ENCODE peak calls at places on chromosomes 2 and 18, in four cellular contexts. E, Y, O and K are unnamed samples.

GRCh38 chr2:160324161-160324768 is 124.2 kb upstream of the ITGB6 start:
- DNase-seq in E (peak), Y (peak), O (peak), K (peak)

GRCh38 chr2:227374158-227374557 is 4.9 kb downstream of the TM4SF20 start:
- DNase-seq in E (peak), Y (peak), O (no peak), K (no peak)

GRCh38 chr2:23092831-23093230 is 292.1 kb upstream of the KLHL29 start:
- DNase-seq in E (peak), Y (peak), O (no peak), K (peak)

GRCh38 chr2:234795974-234796690 is 155.7 kb upstream of the SH3BP4 start:
- DNase-seq in E (no peak), Y (no peak), O (no peak), K (no peak)

GRCh38 chr18:36762074-36762473 is 66.7 kb downstream of the TPGS2 start:
- DNase-seq in E (no peak), Y (no peak), O (no peak), K (no peak)

GRCh38 chr2:85775406-85776381 is 21.9 kb downstream of the ATOH8 start:
- DNase-seq in E (no peak), Y (no peak), O (no peak), K (no peak)

GRCh38 chr2:44615950-44616518 is 254.3 kb downstream of the CAMKMT start:
- DNase-seq in E (no peak), Y (no peak), O (no peak), K (no peak)

GRCh38 chr2:212843409-212844199 is 305.0 kb upstream of the ERBB4 start:
- DNase-seq in E (peak), Y (peak), O (no peak), K (no peak)

GRCh38 chr2:175097297-175097696 is 70.7 kb downstream of the ATF2 start:
- DNase-seq in E (peak), Y (no peak), O (no peak), K (no peak)

GRCh38 chr18:28767781-28768211 is 590.9 kb upstream of the CDH2 start:
- DNase-seq in E (peak), Y (no peak), O (no peak), K (no peak)

GRCh38 chr2:238382381-238382781 is 44.3 kb upstream of the ASB1 start:
- DNase-seq in E (peak), Y (peak), O (peak), K (no peak)

GRCh38 chr2:26778507-26778906 is 7.3 kb upstream of the CENPA start:
- DNase-seq in E (no peak), Y (no peak), O (no peak), K (no peak)

GRCh38 chr18:12885500-12885899 is 1.5 kb upstream of the PTPN2 start:
- DNase-seq in E (no peak), Y (no peak), O (no peak), K (peak)

GRCh38 chr18:45166341-45167108 is 448.8 kb upstream of the SLC14A2 start:
- DNase-seq in E (peak), Y (no peak), O (no peak), K (no peak)

GRCh38 chr2:190137561-190137960 is 75.0 kb upstream of the MSTN start:
- DNase-seq in E (peak), Y (no peak), O (no peak), K (no peak)

GRCh38 chr18:79576686-79577351 is 102.8 kb upstream of the CTDP1 start:
- DNase-seq in E (peak), Y (no peak), O (no peak), K (no peak)

GRCh38 chr2:128290356-128290755 is 28.3 kb downstream of the HS6ST1 start:
- DNase-seq in E (no peak), Y (no peak), O (no peak), K (no peak)

GRCh38 chr2:53939656-53940055 is 31.1 kb downstream of the PSME4 start:
- DNase-seq in E (peak), Y (no peak), O (no peak), K (no peak)

GRCh38 chr2:241909769-241910168 is 40.2 kb downstream of the RTP5 start:
- DNase-seq in E (no peak), Y (no peak), O (no peak), K (no peak)

GRCh38 chr2:182379235-182379634 is 47.6 kb downstream of the PDE1A start:
- DNase-seq in E (peak), Y (no peak), O (no peak), K (no peak)

GRCh38 chr18:54303408-54303807 is 34.1 kb downstream of the POLI start:
- DNase-seq in E (no peak), Y (no peak), O (no peak), K (no peak)

GRCh38 chr18:10135302-10135926 is 221.6 kb downstream of the VAPA start:
- DNase-seq in E (no peak), Y (no peak), O (no peak), K (no peak)

GRCh38 chr2:11186145-11186544 is 30.9 kb downstream of the SLC66A3 start:
- DNase-seq in E (no peak), Y (no peak), O (no peak), K (no peak)

GRCh38 chr2:195094330-195094729 is 562.7 kb upstream of the SLC39A10 start:
- DNase-seq in E (peak), Y (no peak), O (no peak), K (no peak)

GRCh38 chr2:208620487-208620978 is 213.9 kb downstream of the PTH2R start:
- DNase-seq in E (no peak), Y (no peak), O (no peak), K (no peak)

GRCh38 chr2:135055182-135055786 is 3.2 kb downstream of the RAB3GAP1 start:
- DNase-seq in E (peak), Y (no peak), O (no peak), K (no peak)

GRCh38 chr2:35503738-35504160 is 851.8 kb upstream of the CRIM1 start:
- DNase-seq in E (peak), Y (no peak), O (no peak), K (no peak)

GRCh38 chr2:116874021-116874420 is 940.5 kb upstream of the DDX18 start:
- DNase-seq in E (no peak), Y (no peak), O (no peak), K (no peak)

GRCh38 chr18:26436176-26437031 is 111.9 kb downstream of the KCTD1 start:
- DNase-seq in E (peak), Y (no peak), O (no peak), K (no peak)

GRCh38 chr2:229974271-229974670 is 52.0 kb downstream of the FBXO36 start:
- DNase-seq in E (peak), Y (no peak), O (no peak), K (no peak)

GRCh38 chr2:38122344-38122743 is 46.4 kb upstream of the CYP1B1 start:
- DNase-seq in E (no peak), Y (no peak), O (no peak), K (no peak)

GRCh38 chr2:165778187-165778556 is 15.9 kb downstream of the GALNT3 start:
- DNase-seq in E (no peak), Y (no peak), O (no peak), K (no peak)

GRCh38 chr2:165776013-165776412 is 18.0 kb downstream of the GALNT3 start:
- DNase-seq in E (no peak), Y (no peak), O (no peak), K (no peak)

GRCh38 chr2:165778653-165779451 is 15.2 kb downstream of the GALNT3 start:
- DNase-seq in E (peak), Y (peak), O (no peak), K (peak)

GRCh38 chr2:165776796-165777195 is 17.3 kb downstream of the GALNT3 start:
- DNase-seq in E (no peak), Y (no peak), O (no peak), K (no peak)

GRCh38 chr2:165777522-165778186 is 16.4 kb downstream of the GALNT3 start:
- DNase-seq in E (no peak), Y (no peak), O (no peak), K (no peak)
- H3K4me3 ChIP-seq in E (no peak), Y (no peak), O (no peak), K (no peak)

GRCh38 chr18:67243799-67244587 is 272.5 kb downstream of the DSEL start:
- DNase-seq in E (peak), Y (no peak), O (no peak), K (no peak)

GRCh38 chr18:67241292-67241691 is 275.2 kb downstream of the DSEL start:
- DNase-seq in E (no peak), Y (no peak), O (no peak), K (no peak)

GRCh38 chr18:67242001-67242400 is 274.5 kb downstream of the DSEL start:
- DNase-seq in E (no peak), Y (no peak), O (no peak), K (no peak)

GRCh38 chr18:67239826-67240225 is 276.7 kb downstream of the DSEL start:
- DNase-seq in E (no peak), Y (no peak), O (no peak), K (no peak)
- H3K4me3 ChIP-seq in E (no peak), Y (no peak), O (no peak), K (no peak)

GRCh38 chr2:12964904-12965539 is 248.3 kb downstream of the TRIB2 start:
- DNase-seq in E (no peak), Y (no peak), O (no peak), K (no peak)

GRCh38 chr2:12967804-12968203 is 251.1 kb downstream of the TRIB2 start:
- DNase-seq in E (no peak), Y (no peak), O (no peak), K (no peak)

GRCh38 chr2:12960671-12961070 is 243.9 kb downstream of the TRIB2 start:
- DNase-seq in E (no peak), Y (no peak), O (no peak), K (no peak)

GRCh38 chr2:12968399-12968798 is 251.7 kb downstream of the TRIB2 start:
- DNase-seq in E (no peak), Y (no peak), O (no peak), K (no peak)

DNA sequence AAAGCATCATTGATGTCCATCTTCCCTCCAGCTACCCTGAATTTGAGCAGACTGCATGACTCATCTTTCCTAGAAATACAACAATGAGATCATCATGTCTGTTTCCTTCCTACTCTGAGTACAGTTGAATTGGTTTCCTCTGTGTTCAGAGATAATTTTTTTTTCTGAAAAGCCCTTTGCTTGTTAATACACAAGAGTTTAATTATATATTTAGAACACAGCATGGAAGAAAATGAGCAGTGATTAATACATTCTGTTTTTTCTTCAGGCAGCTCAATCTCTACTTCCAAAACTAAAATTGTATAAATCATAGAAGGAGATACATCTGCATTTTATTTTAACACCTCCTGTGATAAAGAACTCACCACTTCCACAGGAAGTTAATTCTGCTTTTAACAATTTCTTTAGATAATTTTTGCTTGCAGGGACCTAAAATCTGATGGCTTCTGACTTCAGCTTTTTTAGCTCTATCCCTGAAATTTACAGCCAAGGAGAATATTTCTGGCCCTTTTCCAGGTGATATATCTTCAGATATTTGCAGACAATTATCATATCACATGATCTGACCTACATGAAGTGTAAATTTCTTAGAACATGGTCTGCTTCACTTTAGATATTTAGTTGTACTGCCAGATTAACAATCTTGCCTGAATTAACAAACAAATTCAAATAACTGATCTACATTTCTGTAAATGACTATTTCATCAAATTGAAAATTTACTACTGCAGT is 249.0 kb downstream of the TRIB2 start:
- DNase-seq in E (peak), Y (peak), O (peak), K (no peak)
- H3K4me3 ChIP-seq in E (no peak), Y (no peak), O (no peak), K (no peak)

DNA sequence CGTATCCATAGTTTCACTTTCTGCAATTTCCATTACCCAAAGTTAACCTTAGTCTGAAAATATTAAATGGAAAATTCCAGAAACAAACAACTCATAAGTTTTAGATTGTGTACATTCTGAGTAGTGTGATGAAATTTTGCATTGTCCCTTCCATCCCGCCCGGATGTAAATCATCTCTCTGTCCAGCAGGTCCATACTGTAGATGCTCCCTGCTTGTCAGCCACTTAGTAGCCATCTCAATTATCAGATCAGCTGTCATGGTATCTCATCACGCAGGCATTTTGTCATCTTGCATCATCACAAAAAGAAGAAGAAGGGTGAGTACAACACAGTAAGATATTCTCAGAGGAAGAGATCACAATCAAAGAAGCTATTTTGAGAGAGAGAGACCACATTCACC is 185.0 kb upstream of the STK17B start:
- DNase-seq in E (peak), Y (peak), O (no peak), K (no peak)
- H3K4me3 ChIP-seq in E (peak), Y (no peak), O (no peak), K (no peak)

DNA sequence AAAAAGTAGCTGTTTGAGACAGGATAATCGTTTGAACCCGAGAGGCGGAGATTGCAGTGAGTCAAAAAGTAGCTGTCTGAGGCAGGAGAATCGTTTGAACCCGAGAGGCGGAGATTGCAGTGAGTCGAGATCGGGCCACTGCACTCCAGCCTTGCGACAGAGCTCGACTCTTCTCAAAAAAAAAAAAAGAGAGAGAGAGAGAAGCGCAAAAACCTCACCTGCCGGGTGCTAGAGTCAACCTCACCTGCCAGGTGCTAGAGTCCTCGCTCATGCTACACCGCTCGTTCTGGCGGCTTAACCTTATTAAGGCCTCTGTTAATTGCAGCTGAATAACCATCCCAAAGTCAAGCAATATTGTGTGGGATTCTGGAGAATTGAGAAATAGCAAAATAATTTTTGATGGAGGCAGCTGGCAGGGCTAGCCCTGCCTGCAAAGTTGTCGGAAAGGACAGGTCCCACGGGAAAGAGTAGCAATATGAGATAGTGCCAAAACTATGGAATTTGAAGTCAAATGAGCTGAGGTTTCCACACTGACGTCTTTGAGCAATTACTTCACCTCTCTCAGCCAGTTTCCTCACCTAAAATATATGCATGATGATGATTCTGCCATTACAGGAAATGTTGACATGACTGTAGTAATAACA is 635 bp upstream of the DYM start:
- DNase-seq in E (peak), Y (peak), O (no peak), K (no peak)
- H3K4me3 ChIP-seq in E (peak), Y (peak), O (peak), K (peak)

DNA sequence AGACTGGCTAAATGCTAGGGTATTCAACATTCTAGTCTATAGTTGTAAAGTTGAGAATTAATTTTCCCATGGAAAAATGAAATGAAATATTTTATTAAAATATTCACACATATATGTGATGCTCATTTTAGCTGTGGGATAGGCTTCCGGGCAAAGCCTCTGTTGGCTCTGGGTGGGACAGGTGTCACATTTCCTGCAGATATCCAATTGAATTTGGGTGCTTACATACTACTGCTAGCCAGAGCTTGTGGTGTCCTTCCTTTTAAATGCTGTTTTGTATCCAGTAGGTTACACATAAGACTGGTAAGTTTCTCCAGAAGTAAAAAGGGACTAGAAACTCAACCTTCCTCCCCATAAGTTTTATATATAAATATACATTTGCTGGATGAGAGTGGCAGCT is 73.8 kb downstream of the RPRM start:
- DNase-seq in E (no peak), Y (no peak), O (no peak), K (no peak)
- H3K4me3 ChIP-seq in E (no peak), Y (no peak), O (no peak), K (no peak)